ENCODE peak calls at places on chromosomes 4 and X, in five cellular contexts. O, B, Q, Z and A are unnamed samples.

GRCh38 chr4:143558823-143559756 is 45.6 kb downstream of the SMARCA5 start:
- DNase-seq in O (peak; percentile 86), B (no peak), Q (peak; percentile 50), Z (peak; percentile 85), A (no peak)

GRCh38 chr4:22179124-22179874 is 230.7 kb upstream of the KCNIP4 start:
- DNase-seq in O (no peak), B (no peak), Q (no peak), Z (peak; percentile 6), A (no peak)

GRCh38 chr4:150510176-150510875 is 71.6 kb upstream of the MAB21L2 start:
- DNase-seq in O (no peak), B (peak; percentile 6), Q (no peak), Z (peak; percentile 88), A (no peak)

GRCh38 chrX:16087081-16087480 is 36.3 kb upstream of the GRPR start:
- DNase-seq in O (no peak), B (no peak), Q (no peak), Z (no peak), A (no peak)

GRCh38 chr4:82823062-82823461 is 24.5 kb upstream of the SCD5 start:
- DNase-seq in O (no peak), B (no peak), Q (no peak), Z (no peak), A (no peak)

GRCh38 chr4:179116011-179116410 is 1673.8 kb upstream of the AGA start:
- DNase-seq in O (no peak), B (no peak), Q (no peak), Z (no peak), A (no peak)

GRCh38 chrX:14630724-14631123 is 101.4 kb downstream of the GLRA2 start:
- DNase-seq in O (no peak), B (no peak), Q (no peak), Z (no peak), A (no peak)

GRCh38 chr4:56870927-56871326 is 36.8 kb upstream of the REST start:
- DNase-seq in O (no peak), B (no peak), Q (no peak), Z (no peak), A (peak; percentile 93)

DNA sequence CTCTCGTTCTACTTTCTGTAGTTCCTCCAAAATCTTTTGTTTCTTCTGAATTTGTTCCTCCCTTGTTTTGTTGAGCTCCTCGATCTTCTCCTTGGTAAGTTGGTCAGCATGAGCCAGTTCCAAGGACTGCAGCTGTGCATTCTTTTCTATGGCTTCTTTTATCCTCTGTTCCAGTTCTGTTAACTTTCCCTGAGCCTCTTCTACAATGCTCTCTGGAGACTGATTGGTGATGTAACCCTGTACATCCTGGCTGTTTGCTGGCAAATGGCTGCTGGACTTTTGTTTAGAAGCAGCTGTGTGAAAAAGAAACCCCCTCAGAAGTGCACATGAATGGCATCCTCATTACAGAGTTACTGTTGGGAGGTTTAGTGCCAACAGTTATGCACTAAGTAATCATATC is 70.5 kb upstream of the COX18 start:
- DNase-seq in O (no peak), B (no peak), Q (no peak), Z (no peak), A (no peak)
- H3K36me3 ChIP-seq in O (peaks cover 18% of the 10 kb centered on the region), B (peaks cover 53% of the 10 kb centered on the region), Q (peaks cover 6% of the 10 kb centered on the region), Z (peaks cover 51% of the 10 kb centered on the region), A (peaks cover 97% of the 10 kb centered on the region)

GRCh38 chr4:182307746-182308145 is 64.5 kb downstream of the TENM3 start:
- DNase-seq in O (no peak), B (peak; percentile 21), Q (no peak), Z (no peak), A (no peak)

GRCh38 chr4:182310316-182310715 is 67.1 kb downstream of the TENM3 start:
- DNase-seq in O (no peak), B (no peak), Q (no peak), Z (no peak), A (no peak)

GRCh38 chr4:182303847-182304246 is 60.6 kb downstream of the TENM3 start:
- DNase-seq in O (no peak), B (no peak), Q (no peak), Z (no peak), A (no peak)

GRCh38 chr4:182309877-182310276 is 66.7 kb downstream of the TENM3 start:
- DNase-seq in O (peak; percentile 9), B (no peak), Q (no peak), Z (no peak), A (no peak)

DNA sequence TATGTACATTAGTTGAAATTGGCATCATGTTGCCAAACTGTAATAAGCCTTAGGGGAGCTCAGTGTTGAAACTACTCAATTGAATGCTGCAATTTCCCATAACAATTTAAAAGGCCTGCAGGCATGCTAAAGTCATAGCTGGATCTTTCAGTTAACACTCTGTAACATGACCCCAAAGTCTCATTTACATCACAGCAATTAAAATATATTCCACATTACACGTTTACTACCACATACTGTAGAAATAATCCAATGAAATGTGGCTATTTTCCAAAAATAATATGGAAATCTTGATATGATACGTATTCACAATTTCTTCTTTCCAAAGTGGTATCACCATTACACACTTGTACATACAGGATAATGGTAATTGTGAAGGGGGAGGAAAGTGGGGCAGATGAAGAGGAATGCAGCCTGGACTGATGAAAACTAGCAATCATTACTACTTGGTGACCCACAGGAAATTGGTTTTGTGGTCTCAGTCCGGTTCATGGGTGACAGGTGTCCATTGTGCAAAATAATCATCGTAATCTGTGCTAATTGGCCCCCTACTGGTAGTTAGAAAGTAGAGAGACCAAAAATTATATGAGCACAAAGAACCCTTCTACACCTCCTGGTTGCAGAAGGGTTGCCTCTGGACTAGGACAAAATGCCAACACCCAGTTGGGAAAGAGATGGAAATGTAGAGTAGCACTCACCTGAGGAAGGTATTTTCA is 63.7 kb downstream of the TENM3 start:
- DNase-seq in O (no peak), B (no peak), Q (no peak), Z (no peak), A (no peak)
- H3K9ac ChIP-seq in O (no peak overlapping the region), B (no peak overlapping the region), Q (no peak overlapping the region), Z (no peak overlapping the region), A (no peak overlapping the region)

GRCh38 chr4:70705146-70705855 is 16.5 kb upstream of the RUFY3 start:
- DNase-seq in O (peak; percentile 52), B (no peak), Q (no peak), Z (peak; percentile 71), A (no peak)

GRCh38 chr4:70703695-70704332 is 15.5 kb downstream of the UTP3 start:
- DNase-seq in O (no peak), B (no peak), Q (no peak), Z (peak; percentile 67), A (no peak)

GRCh38 chr4:70705856-70706461 is 15.8 kb upstream of the RUFY3 start:
- DNase-seq in O (no peak), B (no peak), Q (no peak), Z (peak; percentile 67), A (no peak)

GRCh38 chr4:70706516-70706915 is 15.2 kb upstream of the RUFY3 start:
- DNase-seq in O (no peak), B (no peak), Q (no peak), Z (peak; percentile 36), A (no peak)

GRCh38 chr4:70704333-70705145 is 16.2 kb downstream of the UTP3 start:
- DNase-seq in O (peak; percentile 67), B (peak; percentile 42), Q (no peak), Z (peak; percentile 81), A (no peak)
- TF ChIP-seq POLR2AphosphoS5 in O (peak; percentile 79), B (peak; percentile 64), Q (no peak), Z (peak; percentile 48), A (peak; percentile 62)

DNA sequence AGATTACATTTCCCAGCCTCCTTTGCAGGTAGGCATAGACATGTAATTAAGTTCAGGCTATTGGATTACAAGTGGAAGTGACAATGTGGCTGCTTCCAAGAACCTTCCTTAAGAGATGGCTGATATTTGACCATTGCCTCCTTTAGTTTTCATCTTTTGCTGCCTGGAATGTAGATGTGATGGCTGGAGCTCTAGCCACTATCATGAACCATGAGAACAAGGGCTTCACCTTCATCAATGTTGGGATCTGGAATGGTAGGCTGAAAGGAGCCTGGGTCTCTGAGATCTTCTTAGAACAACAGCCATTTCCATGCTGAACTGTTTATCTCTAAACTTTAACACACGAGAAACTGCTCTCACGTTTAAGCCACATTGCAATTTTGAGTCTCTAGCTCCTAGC is 158.7 kb upstream of the ATP6AP2 start:
- DNase-seq in O (no peak), B (no peak), Q (no peak), Z (no peak), A (no peak)
- H3K36me3 ChIP-seq in O (no peaks in the 10 kb centered on the region), B (no peaks in the 10 kb centered on the region), Q (no peaks in the 10 kb centered on the region), Z (no peaks in the 10 kb centered on the region), A (no peaks in the 10 kb centered on the region)

GRCh38 chr4:71004281-71004851 is 10.9 kb downstream of the DCK start:
- DNase-seq in O (peak; percentile 7), B (no peak), Q (no peak), Z (no peak), A (no peak)
- H3K9ac ChIP-seq in O (no peak overlapping the region), B (no peak overlapping the region), Q (no peak overlapping the region), Z (no peak overlapping the region), A (no peak overlapping the region)

DNA sequence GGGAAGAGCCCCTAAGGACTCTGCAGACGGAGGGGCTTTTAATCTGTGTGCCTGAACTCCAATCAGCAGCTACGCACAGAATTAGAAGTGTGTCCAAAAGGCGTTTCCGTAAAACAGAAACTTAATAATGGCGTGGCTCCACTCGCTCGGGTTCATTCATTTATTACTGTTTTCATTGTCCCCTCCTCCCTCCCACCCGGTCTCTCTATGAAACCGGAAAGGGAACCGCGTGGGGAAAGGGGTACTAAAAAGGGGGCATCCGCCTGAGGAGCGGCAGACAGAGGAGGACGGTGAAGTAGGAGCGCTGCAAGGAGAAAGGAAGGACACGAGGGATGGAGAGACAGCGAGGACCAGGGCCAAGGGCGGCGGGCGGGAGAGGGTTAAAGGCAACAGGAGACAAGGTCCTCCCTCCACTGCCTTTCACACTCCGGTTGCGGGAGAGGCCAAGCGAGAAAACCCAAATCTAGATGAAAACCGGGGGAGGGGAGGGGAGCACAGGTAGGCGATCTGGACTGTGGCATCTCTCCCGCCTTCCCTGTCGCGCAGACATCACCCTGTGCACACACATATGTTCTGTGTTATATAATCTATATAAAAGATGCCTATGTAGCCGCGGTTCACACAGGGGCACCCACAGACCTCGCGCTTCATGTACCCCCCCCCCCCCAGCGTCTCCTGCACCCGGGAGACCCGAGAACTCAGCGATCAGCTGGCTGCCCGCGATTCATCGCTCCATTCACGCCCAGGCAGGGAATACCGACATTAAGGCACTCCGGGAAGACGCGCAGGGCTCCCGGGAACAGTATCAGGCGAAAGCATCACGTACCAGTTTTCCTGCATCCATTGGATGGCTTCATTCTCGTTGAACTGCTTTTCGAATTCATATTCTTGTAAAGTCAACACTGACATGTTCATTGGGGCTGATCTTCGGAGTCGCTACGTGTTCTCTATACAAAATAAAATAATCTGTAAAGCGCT is 705 bp downstream of the ELOVL6 start:
- DNase-seq in O (no peak), B (no peak), Q (no peak), Z (peak; percentile 59), A (no peak)
- TF ChIP-seq POLR2AphosphoS5 in O (no peak), B (no peak), Q (peak; percentile 80), Z (no peak), A (peak; percentile 58)